ENCODE peak calls at places on chromosome 11, in eight cellular contexts. S is anterior cingulate cortex; G is activated naive CD4-positive, alpha-beta T cell; J is epithelial cell of prostate; N is NCI-H1417; C is stimulated activated CD4-positive, alpha-beta T cell treated with anti-CD3 and anti-CD28 coated beads, Interleukin-1b, Interleukin-23, amount 100 ng/mL, for 1 hour; D is posterior vena cava; O is skeletal muscle cell. R is an unnamed sample.
A peak's percentile ranks its signal among the peaks of the same experiment; 100 is the strongest.

GRCh38 chr11:116869610-116870009 is 32.2 kb upstream of the APOA1 start:
- DNase-seq in S (no peak), G (no peak), J (no peak), N (no peak), C (no peak), D (no peak), O (no peak), R (no peak)

GRCh38 chr11:117833401-117833891 is 8.9 kb upstream of the FXYD2 start:
- DNase-seq in S (no peak), G (no peak), J (no peak), N (peak; percentile 92), C (no peak), D (peak; percentile 52), O (peak; percentile 11), R (peak; percentile 88)

GRCh38 chr11:39784873-39785272 is 1674.6 kb downstream of the LRRC4C start:
- DNase-seq in S (no peak), G (no peak), J (no peak), N (no peak), C (no peak), D (no peak), O (no peak), R (no peak)

GRCh38 chr11:94968334-94968958 is 4.9 kb downstream of the CWC15 start:
- DNase-seq in S (no peak), G (no peak), J (no peak), N (no peak), C (no peak), D (no peak), O (no peak), R (no peak)

GRCh38 chr11:100556781-100557180 is 130.3 kb upstream of the ARHGAP42 start:
- DNase-seq in S (no peak), G (no peak), J (no peak), N (no peak), C (no peak), D (no peak), O (no peak), R (no peak)

GRCh38 chr11:113474362-113475159 is 637 bp downstream of the DRD2 start:
- DNase-seq in S (peak; percentile 3), G (no peak), J (peak; percentile 5), N (no peak), C (no peak), D (peak; percentile 90), O (peak; percentile 32), R (peak; percentile 82)

GRCh38 chr11:18321622-18321990 is 334 bp downstream of the HPS5 start:
- DNase-seq in S (no peak), G (no peak), J (no peak), N (no peak), C (no peak), D (no peak), O (no peak), R (no peak)

GRCh38 chr11:63508009-63508408 is 2.1 kb downstream of the LGALS12 start:
- DNase-seq in S (no peak), G (no peak), J (no peak), N (no peak), C (no peak), D (no peak), O (no peak), R (peak; percentile 68)

GRCh38 chr11:44564653-44565007 is 833 bp upstream of the CD82 start:
- DNase-seq in S (no peak), G (no peak), J (peak; percentile 94), N (no peak), C (no peak), D (peak; percentile 96), O (peak; percentile 85), R (peak; percentile 90)

GRCh38 chr11:3138178-3139085 is 26.7 kb downstream of the OSBPL5 start:
- DNase-seq in S (no peak), G (no peak), J (no peak), N (no peak), C (no peak), D (peak; percentile 73), O (no peak), R (peak; percentile 58)

GRCh38 chr11:16917941-16918340 is 96.3 kb downstream of the PLEKHA7 start:
- DNase-seq in S (no peak), G (no peak), J (peak; percentile 75), N (no peak), C (no peak), D (no peak), O (no peak), R (no peak)

GRCh38 chr11:27158763-27159679 is 118.4 kb downstream of the BBOX1 start:
- DNase-seq in S (no peak), G (no peak), J (peak; percentile 52), N (peak; percentile 66), C (no peak), D (no peak), O (peak; percentile 77), R (no peak)